ENCODE peak calls at places on chromosomes 11 and 22, in ten cellular contexts. U, W, G, Y, P, K, F, R, H and T are unnamed samples.

GRCh38 chr11:100827934-100828661 is 141.0 kb downstream of the ARHGAP42 start:
- DNase-seq in U (peak; percentile 58), W (no peak), G (no peak), Y (peak; percentile 54), P (no peak), K (no peak), F (no peak), R (no peak), H (no peak), T (peak; percentile 8)

GRCh38 chr22:40076702-40077645 is 82.2 kb downstream of the FAM83F start:
- DNase-seq in U (no peak), W (no peak), G (no peak), Y (no peak), P (no peak), K (no peak), F (no peak), R (no peak), H (no peak), T (peak; percentile 4)

GRCh38 chr11:119700030-119700429 is 29.0 kb downstream of the NECTIN1 start:
- DNase-seq in U (no peak), W (no peak), G (no peak), Y (no peak), P (no peak), K (no peak), F (no peak), R (no peak), H (no peak), T (no peak)

GRCh38 chr11:11960687-11961086 is 47.7 kb downstream of the DKK3 start:
- DNase-seq in U (no peak), W (peak; percentile 15), G (peak; percentile 56), Y (no peak), P (no peak), K (no peak), F (no peak), R (no peak), H (no peak), T (no peak)

GRCh38 chr11:44625759-44626523 is 60.5 kb downstream of the CD82 start:
- DNase-seq in U (no peak), W (no peak), G (no peak), Y (no peak), P (peak; percentile 65), K (no peak), F (no peak), R (no peak), H (no peak), T (no peak)

GRCh38 chr11:118263109-118263508 is 988 bp downstream of the MPZL2 start:
- DNase-seq in U (no peak), W (no peak), G (no peak), Y (no peak), P (no peak), K (no peak), F (no peak), R (no peak), H (no peak), T (no peak)

GRCh38 chr22:46415816-46416536 is 80.5 kb downstream of the TRMU start:
- DNase-seq in U (no peak), W (no peak), G (no peak), Y (no peak), P (no peak), K (no peak), F (no peak), R (peak; percentile 87), H (no peak), T (no peak)

GRCh38 chr22:46467006-46467405 is 70.4 kb downstream of the CELSR1 start:
- DNase-seq in U (no peak), W (no peak), G (no peak), Y (no peak), P (no peak), K (no peak), F (no peak), R (peak; percentile 38), H (no peak), T (no peak)

GRCh38 chr22:43411981-43412807 is at the start of gene MPPED1:
- DNase-seq in U (no peak), W (no peak), G (no peak), Y (peak; percentile 65), P (no peak), K (no peak), F (no peak), R (no peak), H (no peak), T (no peak)

GRCh38 chr22:30297276-30298004 is 8.1 kb upstream of the CASTOR1 start:
- DNase-seq in U (no peak), W (no peak), G (no peak), Y (no peak), P (no peak), K (no peak), F (no peak), R (no peak), H (no peak), T (no peak)

GRCh38 chr22:44309137-44309536 is 3.6 kb downstream of the SHISAL1 start:
- DNase-seq in U (no peak), W (no peak), G (peak; percentile 49), Y (no peak), P (no peak), K (no peak), F (peak; percentile 73), R (peak; percentile 96), H (no peak), T (peak; percentile 89)